ENCODE peak calls at places on chromosomes 1 and 21, in nine cellular contexts. One of them, this sample, is unnamed.

GRCh38 chr1:932776-933602 is 9.3 kb downstream of the SAMD11 start:
- DNase-seq in right atrium auricular region: no peak
- DNase-seq in GM23338: no peak
- DNase-seq in CD8-positive, alpha-beta T cell: no peak
- DNase-seq in sigmoid colon: no peak
- DNase-seq in AG09309: no peak
- DNase-seq in heart right ventricle: no peak
- DNase-seq in neuronal stem cell: no peak
- DNase-seq in fibroblast of lung: no peak
- DNase-seq in this sample: no peak

GRCh38 chr1:43329995-43330751 is 7.4 kb upstream of the MPL start:
- DNase-seq in right atrium auricular region: peak
- DNase-seq in GM23338: peak
- DNase-seq in CD8-positive, alpha-beta T cell: no peak
- DNase-seq in sigmoid colon: peak
- DNase-seq in AG09309: no peak
- DNase-seq in heart right ventricle: peak
- DNase-seq in neuronal stem cell: no peak
- DNase-seq in fibroblast of lung: peak
- DNase-seq in this sample: peak

GRCh38 chr1:184390889-184391288 is 4.1 kb downstream of the C1orf21 start:
- DNase-seq in right atrium auricular region: no peak
- DNase-seq in GM23338: no peak
- DNase-seq in CD8-positive, alpha-beta T cell: no peak
- DNase-seq in sigmoid colon: no peak
- DNase-seq in AG09309: no peak
- DNase-seq in heart right ventricle: no peak
- DNase-seq in neuronal stem cell: no peak
- DNase-seq in fibroblast of lung: peak
- DNase-seq in this sample: no peak

GRCh38 chr1:85406887-85407593 is 57.9 kb downstream of the DDAH1 start:
- DNase-seq in right atrium auricular region: no peak
- DNase-seq in GM23338: no peak
- DNase-seq in CD8-positive, alpha-beta T cell: no peak
- DNase-seq in sigmoid colon: peak
- DNase-seq in AG09309: peak
- DNase-seq in heart right ventricle: peak
- DNase-seq in neuronal stem cell: peak
- DNase-seq in fibroblast of lung: peak
- DNase-seq in this sample: peak

GRCh38 chr1:16163882-16164820 is 8.3 kb upstream of the EPHA2 start:
- DNase-seq in right atrium auricular region: no peak
- DNase-seq in GM23338: no peak
- DNase-seq in CD8-positive, alpha-beta T cell: no peak
- DNase-seq in sigmoid colon: no peak
- DNase-seq in AG09309: peak
- DNase-seq in heart right ventricle: no peak
- DNase-seq in neuronal stem cell: no peak
- DNase-seq in fibroblast of lung: peak
- DNase-seq in this sample: no peak

GRCh38 chr1:221783437-221783836 is 41.5 kb upstream of the DUSP10 start:
- DNase-seq in right atrium auricular region: no peak
- DNase-seq in GM23338: no peak
- DNase-seq in CD8-positive, alpha-beta T cell: peak
- DNase-seq in sigmoid colon: no peak
- DNase-seq in AG09309: no peak
- DNase-seq in heart right ventricle: no peak
- DNase-seq in neuronal stem cell: no peak
- DNase-seq in fibroblast of lung: no peak
- DNase-seq in this sample: no peak

GRCh38 chr1:212471286-212471685 is 38.6 kb downstream of the NENF start:
- DNase-seq in right atrium auricular region: no peak
- DNase-seq in GM23338: no peak
- DNase-seq in CD8-positive, alpha-beta T cell: no peak
- DNase-seq in sigmoid colon: no peak
- DNase-seq in AG09309: no peak
- DNase-seq in heart right ventricle: no peak
- DNase-seq in neuronal stem cell: no peak
- DNase-seq in fibroblast of lung: no peak
- DNase-seq in this sample: no peak

GRCh38 chr1:227945891-227946623 is 1.7 kb downstream of the WNT9A start:
- DNase-seq in right atrium auricular region: peak
- DNase-seq in GM23338: peak
- DNase-seq in CD8-positive, alpha-beta T cell: no peak
- DNase-seq in sigmoid colon: peak
- DNase-seq in AG09309: peak
- DNase-seq in heart right ventricle: peak
- DNase-seq in neuronal stem cell: no peak
- DNase-seq in fibroblast of lung: peak
- DNase-seq in this sample: peak

GRCh38 chr1:53031732-53032131 is 30.3 kb upstream of the PODN start:
- DNase-seq in right atrium auricular region: no peak
- DNase-seq in GM23338: no peak
- DNase-seq in CD8-positive, alpha-beta T cell: no peak
- DNase-seq in sigmoid colon: no peak
- DNase-seq in AG09309: no peak
- DNase-seq in heart right ventricle: no peak
- DNase-seq in neuronal stem cell: no peak
- DNase-seq in fibroblast of lung: no peak
- DNase-seq in this sample: no peak

GRCh38 chr1:119275145-119275929 is 93.2 kb upstream of the HAO2 start:
- DNase-seq in right atrium auricular region: peak
- DNase-seq in GM23338: peak
- DNase-seq in CD8-positive, alpha-beta T cell: peak
- DNase-seq in sigmoid colon: no peak
- DNase-seq in AG09309: peak
- DNase-seq in heart right ventricle: peak
- DNase-seq in neuronal stem cell: peak
- DNase-seq in fibroblast of lung: peak
- DNase-seq in this sample: no peak

GRCh38 chr1:241776911-241777310 is 71.1 kb upstream of the EXO1 start:
- DNase-seq in right atrium auricular region: no peak
- DNase-seq in GM23338: no peak
- DNase-seq in CD8-positive, alpha-beta T cell: no peak
- DNase-seq in sigmoid colon: no peak
- DNase-seq in AG09309: no peak
- DNase-seq in heart right ventricle: no peak
- DNase-seq in neuronal stem cell: no peak
- DNase-seq in fibroblast of lung: no peak
- DNase-seq in this sample: no peak

GRCh38 chr21:42627527-42628289 is 25.7 kb upstream of the PDE9A start:
- DNase-seq in right atrium auricular region: no peak
- DNase-seq in GM23338: no peak
- DNase-seq in CD8-positive, alpha-beta T cell: no peak
- DNase-seq in sigmoid colon: peak
- DNase-seq in AG09309: no peak
- DNase-seq in heart right ventricle: peak
- DNase-seq in neuronal stem cell: no peak
- DNase-seq in fibroblast of lung: no peak
- DNase-seq in this sample: peak
- H3K4me3 ChIP-seq in right atrium auricular region: no peak
- H3K4me3 ChIP-seq in GM23338: no peak
- H3K4me3 ChIP-seq in CD8-positive, alpha-beta T cell: no peak
- H3K4me3 ChIP-seq in sigmoid colon: no peak
- H3K4me3 ChIP-seq in AG09309: no peak
- H3K4me3 ChIP-seq in heart right ventricle: no peak
- H3K4me3 ChIP-seq in neuronal stem cell: no peak
- H3K4me3 ChIP-seq in fibroblast of lung: no peak
- H3K4me3 ChIP-seq in this sample: no peak

GRCh38 chr21:14116080-14116481 is 94.7 kb downstream of the LIPI start:
- DNase-seq in right atrium auricular region: no peak
- DNase-seq in GM23338: no peak
- DNase-seq in CD8-positive, alpha-beta T cell: no peak
- DNase-seq in sigmoid colon: no peak
- DNase-seq in AG09309: no peak
- DNase-seq in heart right ventricle: no peak
- DNase-seq in neuronal stem cell: no peak
- DNase-seq in fibroblast of lung: no peak
- DNase-seq in this sample: no peak

GRCh38 chr21:14119038-14119437 is 91.7 kb downstream of the LIPI start:
- DNase-seq in right atrium auricular region: no peak
- DNase-seq in GM23338: peak
- DNase-seq in CD8-positive, alpha-beta T cell: no peak
- DNase-seq in sigmoid colon: no peak
- DNase-seq in AG09309: no peak
- DNase-seq in heart right ventricle: no peak
- DNase-seq in neuronal stem cell: no peak
- DNase-seq in fibroblast of lung: no peak
- DNase-seq in this sample: no peak

GRCh38 chr21:14120091-14120734 is 90.5 kb downstream of the LIPI start:
- DNase-seq in right atrium auricular region: no peak
- DNase-seq in GM23338: peak
- DNase-seq in CD8-positive, alpha-beta T cell: peak
- DNase-seq in sigmoid colon: no peak
- DNase-seq in AG09309: no peak
- DNase-seq in heart right ventricle: no peak
- DNase-seq in neuronal stem cell: peak
- DNase-seq in fibroblast of lung: no peak
- DNase-seq in this sample: peak

GRCh38 chr21:14121719-14122118 is 89.0 kb downstream of the LIPI start:
- DNase-seq in right atrium auricular region: no peak
- DNase-seq in GM23338: no peak
- DNase-seq in CD8-positive, alpha-beta T cell: no peak
- DNase-seq in sigmoid colon: no peak
- DNase-seq in AG09309: no peak
- DNase-seq in heart right ventricle: no peak
- DNase-seq in neuronal stem cell: no peak
- DNase-seq in fibroblast of lung: no peak
- DNase-seq in this sample: no peak
- H3K4me3 ChIP-seq in right atrium auricular region: no peak
- H3K4me3 ChIP-seq in GM23338: no peak
- H3K4me3 ChIP-seq in CD8-positive, alpha-beta T cell: no peak
- H3K4me3 ChIP-seq in sigmoid colon: no peak
- H3K4me3 ChIP-seq in AG09309: no peak
- H3K4me3 ChIP-seq in heart right ventricle: no peak
- H3K4me3 ChIP-seq in neuronal stem cell: no peak
- H3K4me3 ChIP-seq in fibroblast of lung: no peak
- H3K4me3 ChIP-seq in this sample: no peak

GRCh38 chr1:234617986-234618725 is 8.2 kb upstream of the IRF2BP2 start:
- DNase-seq in right atrium auricular region: no peak
- DNase-seq in GM23338: peak
- DNase-seq in CD8-positive, alpha-beta T cell: no peak
- DNase-seq in sigmoid colon: no peak
- DNase-seq in AG09309: peak
- DNase-seq in heart right ventricle: no peak
- DNase-seq in neuronal stem cell: peak
- DNase-seq in fibroblast of lung: peak
- DNase-seq in this sample: no peak
- H3K4me3 ChIP-seq in right atrium auricular region: no peak
- H3K4me3 ChIP-seq in GM23338: no peak
- H3K4me3 ChIP-seq in CD8-positive, alpha-beta T cell: no peak
- H3K4me3 ChIP-seq in sigmoid colon: no peak
- H3K4me3 ChIP-seq in AG09309: no peak
- H3K4me3 ChIP-seq in heart right ventricle: no peak
- H3K4me3 ChIP-seq in neuronal stem cell: no peak
- H3K4me3 ChIP-seq in fibroblast of lung: no peak
- H3K4me3 ChIP-seq in this sample: no peak

GRCh38 chr1:47179988-47180563 is 9.8 kb downstream of the PDZK1IP1 start:
- DNase-seq in right atrium auricular region: no peak
- DNase-seq in GM23338: no peak
- DNase-seq in CD8-positive, alpha-beta T cell: no peak
- DNase-seq in sigmoid colon: no peak
- DNase-seq in AG09309: no peak
- DNase-seq in heart right ventricle: no peak
- DNase-seq in neuronal stem cell: no peak
- DNase-seq in fibroblast of lung: no peak
- DNase-seq in this sample: no peak

GRCh38 chr1:47179023-47179987 is 10.5 kb downstream of the PDZK1IP1 start:
- DNase-seq in right atrium auricular region: peak
- DNase-seq in GM23338: peak
- DNase-seq in CD8-positive, alpha-beta T cell: peak
- DNase-seq in sigmoid colon: peak
- DNase-seq in AG09309: peak
- DNase-seq in heart right ventricle: peak
- DNase-seq in neuronal stem cell: peak
- DNase-seq in fibroblast of lung: peak
- DNase-seq in this sample: peak

GRCh38 chr1:47181955-47182680 is 7.7 kb downstream of the PDZK1IP1 start:
- DNase-seq in right atrium auricular region: no peak
- DNase-seq in GM23338: no peak
- DNase-seq in CD8-positive, alpha-beta T cell: no peak
- DNase-seq in sigmoid colon: no peak
- DNase-seq in AG09309: no peak
- DNase-seq in heart right ventricle: no peak
- DNase-seq in neuronal stem cell: no peak
- DNase-seq in fibroblast of lung: peak
- DNase-seq in this sample: no peak

GRCh38 chr1:47181095-47181954 is 8.5 kb downstream of the PDZK1IP1 start:
- DNase-seq in right atrium auricular region: no peak
- DNase-seq in GM23338: peak
- DNase-seq in CD8-positive, alpha-beta T cell: no peak
- DNase-seq in sigmoid colon: no peak
- DNase-seq in AG09309: no peak
- DNase-seq in heart right ventricle: no peak
- DNase-seq in neuronal stem cell: no peak
- DNase-seq in fibroblast of lung: no peak
- DNase-seq in this sample: no peak

GRCh38 chr1:47180603-47181094 is 9.2 kb downstream of the PDZK1IP1 start:
- DNase-seq in right atrium auricular region: no peak
- DNase-seq in GM23338: no peak
- DNase-seq in CD8-positive, alpha-beta T cell: no peak
- DNase-seq in sigmoid colon: no peak
- DNase-seq in AG09309: no peak
- DNase-seq in heart right ventricle: no peak
- DNase-seq in neuronal stem cell: no peak
- DNase-seq in fibroblast of lung: no peak
- DNase-seq in this sample: no peak
- H3K4me3 ChIP-seq in right atrium auricular region: no peak
- H3K4me3 ChIP-seq in GM23338: no peak
- H3K4me3 ChIP-seq in CD8-positive, alpha-beta T cell: no peak
- H3K4me3 ChIP-seq in sigmoid colon: no peak
- H3K4me3 ChIP-seq in AG09309: no peak
- H3K4me3 ChIP-seq in heart right ventricle: no peak
- H3K4me3 ChIP-seq in neuronal stem cell: no peak
- H3K4me3 ChIP-seq in fibroblast of lung: no peak
- H3K4me3 ChIP-seq in this sample: no peak

GRCh38 chr1:104593418-104594187 is 843.9 kb downstream of the AMY1C start:
- DNase-seq in right atrium auricular region: no peak
- DNase-seq in GM23338: peak
- DNase-seq in CD8-positive, alpha-beta T cell: no peak
- DNase-seq in sigmoid colon: no peak
- DNase-seq in AG09309: no peak
- DNase-seq in heart right ventricle: no peak
- DNase-seq in neuronal stem cell: no peak
- DNase-seq in fibroblast of lung: no peak
- DNase-seq in this sample: no peak

GRCh38 chr1:104592926-104593325 is 843.2 kb downstream of the AMY1C start:
- DNase-seq in right atrium auricular region: no peak
- DNase-seq in GM23338: no peak
- DNase-seq in CD8-positive, alpha-beta T cell: no peak
- DNase-seq in sigmoid colon: no peak
- DNase-seq in AG09309: no peak
- DNase-seq in heart right ventricle: no peak
- DNase-seq in neuronal stem cell: no peak
- DNase-seq in fibroblast of lung: no peak
- DNase-seq in this sample: no peak
- H3K4me3 ChIP-seq in right atrium auricular region: no peak
- H3K4me3 ChIP-seq in GM23338: no peak
- H3K4me3 ChIP-seq in CD8-positive, alpha-beta T cell: no peak
- H3K4me3 ChIP-seq in sigmoid colon: no peak
- H3K4me3 ChIP-seq in AG09309: no peak
- H3K4me3 ChIP-seq in heart right ventricle: no peak
- H3K4me3 ChIP-seq in neuronal stem cell: no peak
- H3K4me3 ChIP-seq in fibroblast of lung: no peak
- H3K4me3 ChIP-seq in this sample: no peak